ENCODE peak calls at places on chromosomes 11 and 22, in seven cellular contexts. One of them, this sample, is unnamed.
A peak's percentile ranks its signal among the peaks of the same experiment; 100 is the strongest.

GRCh38 chr11:48055292-48056132 is 75.2 kb downstream of the PTPRJ start:
- DNase-seq in dorsolateral prefrontal cortex: no peak
- DNase-seq in suprapubic skin: no peak
- DNase-seq in anterior cingulate cortex: no peak
- DNase-seq in fibroblast of the conjunctiva: no peak
- DNase-seq in activated CD4-positive, alpha-beta T cell treated with anti-CD3 and anti-CD28 coated beads, Interleukin-2, amount 50 U/mL, for 48 hours: peak; percentile 59
- DNase-seq in caudate nucleus: no peak
- DNase-seq in this sample: peak; percentile 87

GRCh38 chr11:110518809-110519514 is 89.2 kb downstream of the FDX1 start:
- DNase-seq in dorsolateral prefrontal cortex: no peak
- DNase-seq in suprapubic skin: no peak
- DNase-seq in anterior cingulate cortex: no peak
- DNase-seq in fibroblast of the conjunctiva: no peak
- DNase-seq in activated CD4-positive, alpha-beta T cell treated with anti-CD3 and anti-CD28 coated beads, Interleukin-2, amount 50 U/mL, for 48 hours: no peak
- DNase-seq in caudate nucleus: no peak
- DNase-seq in this sample: no peak

GRCh38 chr11:69644962-69645675 is 4.2 kb downstream of the CCND1 start:
- DNase-seq in dorsolateral prefrontal cortex: no peak
- DNase-seq in suprapubic skin: peak; percentile 62
- DNase-seq in anterior cingulate cortex: no peak
- DNase-seq in fibroblast of the conjunctiva: no peak
- DNase-seq in activated CD4-positive, alpha-beta T cell treated with anti-CD3 and anti-CD28 coated beads, Interleukin-2, amount 50 U/mL, for 48 hours: no peak
- DNase-seq in caudate nucleus: no peak
- DNase-seq in this sample: no peak

GRCh38 chr11:14617241-14618027 is 26.2 kb upstream of the PDE3B start:
- DNase-seq in dorsolateral prefrontal cortex: no peak
- DNase-seq in suprapubic skin: no peak
- DNase-seq in anterior cingulate cortex: no peak
- DNase-seq in fibroblast of the conjunctiva: no peak
- DNase-seq in activated CD4-positive, alpha-beta T cell treated with anti-CD3 and anti-CD28 coated beads, Interleukin-2, amount 50 U/mL, for 48 hours: no peak
- DNase-seq in caudate nucleus: no peak
- DNase-seq in this sample: peak; percentile 58

GRCh38 chr11:19511413-19512183 is 201.0 kb upstream of the NAV2 start:
- DNase-seq in dorsolateral prefrontal cortex: peak; percentile 70
- DNase-seq in suprapubic skin: no peak
- DNase-seq in anterior cingulate cortex: no peak
- DNase-seq in fibroblast of the conjunctiva: peak; percentile 20
- DNase-seq in activated CD4-positive, alpha-beta T cell treated with anti-CD3 and anti-CD28 coated beads, Interleukin-2, amount 50 U/mL, for 48 hours: no peak
- DNase-seq in caudate nucleus: peak; percentile 62
- DNase-seq in this sample: no peak

GRCh38 chr11:2890466-2891241 is 5.1 kb upstream of the CDKN1C start:
- DNase-seq in dorsolateral prefrontal cortex: no peak
- DNase-seq in suprapubic skin: no peak
- DNase-seq in anterior cingulate cortex: no peak
- DNase-seq in fibroblast of the conjunctiva: no peak
- DNase-seq in activated CD4-positive, alpha-beta T cell treated with anti-CD3 and anti-CD28 coated beads, Interleukin-2, amount 50 U/mL, for 48 hours: no peak
- DNase-seq in caudate nucleus: no peak
- DNase-seq in this sample: no peak

GRCh38 chr11:118939948-118940598 is 14.3 kb upstream of the BCL9L start:
- DNase-seq in dorsolateral prefrontal cortex: no peak
- DNase-seq in suprapubic skin: no peak
- DNase-seq in anterior cingulate cortex: no peak
- DNase-seq in fibroblast of the conjunctiva: no peak
- DNase-seq in activated CD4-positive, alpha-beta T cell treated with anti-CD3 and anti-CD28 coated beads, Interleukin-2, amount 50 U/mL, for 48 hours: peak; percentile 69
- DNase-seq in caudate nucleus: no peak
- DNase-seq in this sample: no peak

GRCh38 chr11:64947202-64947814 is 11.6 kb upstream of the GPHA2 start:
- DNase-seq in dorsolateral prefrontal cortex: no peak
- DNase-seq in suprapubic skin: no peak
- DNase-seq in anterior cingulate cortex: no peak
- DNase-seq in fibroblast of the conjunctiva: no peak
- DNase-seq in activated CD4-positive, alpha-beta T cell treated with anti-CD3 and anti-CD28 coated beads, Interleukin-2, amount 50 U/mL, for 48 hours: no peak
- DNase-seq in caudate nucleus: no peak
- DNase-seq in this sample: peak; percentile 25

GRCh38 chr22:24321999-24322398 is 51.4 kb downstream of the SPECC1L start:
- DNase-seq in dorsolateral prefrontal cortex: no peak
- DNase-seq in suprapubic skin: no peak
- DNase-seq in anterior cingulate cortex: no peak
- DNase-seq in fibroblast of the conjunctiva: no peak
- DNase-seq in activated CD4-positive, alpha-beta T cell treated with anti-CD3 and anti-CD28 coated beads, Interleukin-2, amount 50 U/mL, for 48 hours: no peak
- DNase-seq in caudate nucleus: no peak
- DNase-seq in this sample: no peak

GRCh38 chr22:46066691-46067090 is 83.6 kb upstream of the PPARA start:
- DNase-seq in dorsolateral prefrontal cortex: peak; percentile 47
- DNase-seq in suprapubic skin: peak; percentile 55
- DNase-seq in anterior cingulate cortex: no peak
- DNase-seq in fibroblast of the conjunctiva: no peak
- DNase-seq in activated CD4-positive, alpha-beta T cell treated with anti-CD3 and anti-CD28 coated beads, Interleukin-2, amount 50 U/mL, for 48 hours: no peak
- DNase-seq in caudate nucleus: no peak
- DNase-seq in this sample: peak; percentile 40

GRCh38 chr11:80379620-80380278 is 938.9 kb upstream of the TENM4 start:
- DNase-seq in dorsolateral prefrontal cortex: no peak
- DNase-seq in suprapubic skin: no peak
- DNase-seq in anterior cingulate cortex: no peak
- DNase-seq in fibroblast of the conjunctiva: no peak
- DNase-seq in activated CD4-positive, alpha-beta T cell treated with anti-CD3 and anti-CD28 coated beads, Interleukin-2, amount 50 U/mL, for 48 hours: no peak
- DNase-seq in caudate nucleus: no peak
- DNase-seq in this sample: no peak

GRCh38 chr22:38261478-38261803 is 11.4 kb downstream of the TMEM184B start:
- DNase-seq in dorsolateral prefrontal cortex: no peak
- DNase-seq in suprapubic skin: no peak
- DNase-seq in anterior cingulate cortex: no peak
- DNase-seq in fibroblast of the conjunctiva: no peak
- DNase-seq in activated CD4-positive, alpha-beta T cell treated with anti-CD3 and anti-CD28 coated beads, Interleukin-2, amount 50 U/mL, for 48 hours: no peak
- DNase-seq in caudate nucleus: no peak
- DNase-seq in this sample: no peak

GRCh38 chr11:69825037-69825834 is 6.0 kb upstream of the FGF3 start:
- DNase-seq in dorsolateral prefrontal cortex: peak; percentile 15
- DNase-seq in suprapubic skin: no peak
- DNase-seq in anterior cingulate cortex: no peak
- DNase-seq in fibroblast of the conjunctiva: no peak
- DNase-seq in activated CD4-positive, alpha-beta T cell treated with anti-CD3 and anti-CD28 coated beads, Interleukin-2, amount 50 U/mL, for 48 hours: no peak
- DNase-seq in caudate nucleus: no peak
- DNase-seq in this sample: no peak

GRCh38 chr11:10395196-10395897 is 59.7 kb upstream of the AMPD3 start:
- DNase-seq in dorsolateral prefrontal cortex: no peak
- DNase-seq in suprapubic skin: no peak
- DNase-seq in anterior cingulate cortex: no peak
- DNase-seq in fibroblast of the conjunctiva: no peak
- DNase-seq in activated CD4-positive, alpha-beta T cell treated with anti-CD3 and anti-CD28 coated beads, Interleukin-2, amount 50 U/mL, for 48 hours: no peak
- DNase-seq in caudate nucleus: no peak
- DNase-seq in this sample: no peak

GRCh38 chr11:6251120-6251733 is 8.4 kb upstream of the CCKBR start:
- DNase-seq in dorsolateral prefrontal cortex: no peak
- DNase-seq in suprapubic skin: no peak
- DNase-seq in anterior cingulate cortex: no peak
- DNase-seq in fibroblast of the conjunctiva: peak; percentile 30
- DNase-seq in activated CD4-positive, alpha-beta T cell treated with anti-CD3 and anti-CD28 coated beads, Interleukin-2, amount 50 U/mL, for 48 hours: peak; percentile 66
- DNase-seq in caudate nucleus: peak; percentile 20
- DNase-seq in this sample: peak; percentile 74

GRCh38 chr11:9906043-9906791 is 242.3 kb downstream of the SWAP70 start:
- DNase-seq in dorsolateral prefrontal cortex: no peak
- DNase-seq in suprapubic skin: no peak
- DNase-seq in anterior cingulate cortex: no peak
- DNase-seq in fibroblast of the conjunctiva: peak; percentile 93
- DNase-seq in activated CD4-positive, alpha-beta T cell treated with anti-CD3 and anti-CD28 coated beads, Interleukin-2, amount 50 U/mL, for 48 hours: no peak
- DNase-seq in caudate nucleus: no peak
- DNase-seq in this sample: peak; percentile 94

GRCh38 chr11:32115406-32115805 is 24.5 kb downstream of the RCN1 start:
- DNase-seq in dorsolateral prefrontal cortex: no peak
- DNase-seq in suprapubic skin: no peak
- DNase-seq in anterior cingulate cortex: no peak
- DNase-seq in fibroblast of the conjunctiva: no peak
- DNase-seq in activated CD4-positive, alpha-beta T cell treated with anti-CD3 and anti-CD28 coated beads, Interleukin-2, amount 50 U/mL, for 48 hours: no peak
- DNase-seq in caudate nucleus: no peak
- DNase-seq in this sample: peak; percentile 24

GRCh38 chr11:116910378-116910777 is 73.0 kb upstream of the APOA1 start:
- DNase-seq in dorsolateral prefrontal cortex: no peak
- DNase-seq in suprapubic skin: no peak
- DNase-seq in anterior cingulate cortex: no peak
- DNase-seq in fibroblast of the conjunctiva: no peak
- DNase-seq in activated CD4-positive, alpha-beta T cell treated with anti-CD3 and anti-CD28 coated beads, Interleukin-2, amount 50 U/mL, for 48 hours: no peak
- DNase-seq in caudate nucleus: no peak
- DNase-seq in this sample: no peak

GRCh38 chr11:127524618-127525017 is 524.0 kb upstream of the KIRREL3 start:
- DNase-seq in dorsolateral prefrontal cortex: no peak
- DNase-seq in suprapubic skin: no peak
- DNase-seq in anterior cingulate cortex: no peak
- DNase-seq in fibroblast of the conjunctiva: no peak
- DNase-seq in activated CD4-positive, alpha-beta T cell treated with anti-CD3 and anti-CD28 coated beads, Interleukin-2, amount 50 U/mL, for 48 hours: no peak
- DNase-seq in caudate nucleus: no peak
- DNase-seq in this sample: no peak

GRCh38 chr11:109511598-109511997 is 89.6 kb downstream of the C11orf87 start:
- DNase-seq in dorsolateral prefrontal cortex: no peak
- DNase-seq in suprapubic skin: no peak
- DNase-seq in anterior cingulate cortex: no peak
- DNase-seq in fibroblast of the conjunctiva: no peak
- DNase-seq in activated CD4-positive, alpha-beta T cell treated with anti-CD3 and anti-CD28 coated beads, Interleukin-2, amount 50 U/mL, for 48 hours: no peak
- DNase-seq in caudate nucleus: no peak
- DNase-seq in this sample: no peak

GRCh38 chr11:120385110-120385509 is 48.9 kb downstream of the ARHGEF12 start:
- DNase-seq in dorsolateral prefrontal cortex: no peak
- DNase-seq in suprapubic skin: no peak
- DNase-seq in anterior cingulate cortex: no peak
- DNase-seq in fibroblast of the conjunctiva: no peak
- DNase-seq in activated CD4-positive, alpha-beta T cell treated with anti-CD3 and anti-CD28 coated beads, Interleukin-2, amount 50 U/mL, for 48 hours: no peak
- DNase-seq in caudate nucleus: no peak
- DNase-seq in this sample: peak; percentile 6

GRCh38 chr22:45450931-45451651 is 37.6 kb downstream of the RIBC2 start:
- DNase-seq in dorsolateral prefrontal cortex: no peak
- DNase-seq in suprapubic skin: no peak
- DNase-seq in anterior cingulate cortex: no peak
- DNase-seq in fibroblast of the conjunctiva: peak; percentile 88
- DNase-seq in activated CD4-positive, alpha-beta T cell treated with anti-CD3 and anti-CD28 coated beads, Interleukin-2, amount 50 U/mL, for 48 hours: no peak
- DNase-seq in caudate nucleus: no peak
- DNase-seq in this sample: no peak

GRCh38 chr11:69388661-69389060 is 92.8 kb upstream of the LINC01488 start:
- DNase-seq in dorsolateral prefrontal cortex: no peak
- DNase-seq in suprapubic skin: no peak
- DNase-seq in anterior cingulate cortex: no peak
- DNase-seq in fibroblast of the conjunctiva: no peak
- DNase-seq in activated CD4-positive, alpha-beta T cell treated with anti-CD3 and anti-CD28 coated beads, Interleukin-2, amount 50 U/mL, for 48 hours: no peak
- DNase-seq in caudate nucleus: no peak
- DNase-seq in this sample: no peak

GRCh38 chr11:117171648-117172051 is 6.9 kb upstream of the SIDT2 start:
- DNase-seq in dorsolateral prefrontal cortex: no peak
- DNase-seq in suprapubic skin: no peak
- DNase-seq in anterior cingulate cortex: no peak
- DNase-seq in fibroblast of the conjunctiva: no peak
- DNase-seq in activated CD4-positive, alpha-beta T cell treated with anti-CD3 and anti-CD28 coated beads, Interleukin-2, amount 50 U/mL, for 48 hours: no peak
- DNase-seq in caudate nucleus: no peak
- DNase-seq in this sample: no peak

GRCh38 chr11:30635401-30635989 is 49.3 kb upstream of the MPPED2 start:
- DNase-seq in dorsolateral prefrontal cortex: peak; percentile 79
- DNase-seq in suprapubic skin: no peak
- DNase-seq in anterior cingulate cortex: peak; percentile 0
- DNase-seq in fibroblast of the conjunctiva: no peak
- DNase-seq in activated CD4-positive, alpha-beta T cell treated with anti-CD3 and anti-CD28 coated beads, Interleukin-2, amount 50 U/mL, for 48 hours: no peak
- DNase-seq in caudate nucleus: peak; percentile 81
- DNase-seq in this sample: peak; percentile 42

GRCh38 chr11:68583047-68583446 is 101.3 kb upstream of the GAL start:
- DNase-seq in dorsolateral prefrontal cortex: no peak
- DNase-seq in suprapubic skin: no peak
- DNase-seq in anterior cingulate cortex: no peak
- DNase-seq in fibroblast of the conjunctiva: peak; percentile 14
- DNase-seq in activated CD4-positive, alpha-beta T cell treated with anti-CD3 and anti-CD28 coated beads, Interleukin-2, amount 50 U/mL, for 48 hours: no peak
- DNase-seq in caudate nucleus: no peak
- DNase-seq in this sample: no peak

GRCh38 chr11:57321996-57322880 is 2.5 kb downstream of the TNKS1BP1 start:
- DNase-seq in dorsolateral prefrontal cortex: no peak
- DNase-seq in suprapubic skin: peak; percentile 97
- DNase-seq in anterior cingulate cortex: peak; percentile 32
- DNase-seq in fibroblast of the conjunctiva: peak; percentile 97
- DNase-seq in activated CD4-positive, alpha-beta T cell treated with anti-CD3 and anti-CD28 coated beads, Interleukin-2, amount 50 U/mL, for 48 hours: no peak
- DNase-seq in caudate nucleus: peak; percentile 41
- DNase-seq in this sample: peak; percentile 66

GRCh38 chr11:126317681-126318641 is 14.1 kb downstream of the DCPS start:
- DNase-seq in dorsolateral prefrontal cortex: no peak
- DNase-seq in suprapubic skin: peak; percentile 88
- DNase-seq in anterior cingulate cortex: no peak
- DNase-seq in fibroblast of the conjunctiva: peak; percentile 90
- DNase-seq in activated CD4-positive, alpha-beta T cell treated with anti-CD3 and anti-CD28 coated beads, Interleukin-2, amount 50 U/mL, for 48 hours: peak; percentile 21
- DNase-seq in caudate nucleus: no peak
- DNase-seq in this sample: no peak

GRCh38 chr22:50604623-50605348 is 4.2 kb downstream of the MAPK8IP2 start:
- DNase-seq in dorsolateral prefrontal cortex: no peak
- DNase-seq in suprapubic skin: no peak
- DNase-seq in anterior cingulate cortex: no peak
- DNase-seq in fibroblast of the conjunctiva: no peak
- DNase-seq in activated CD4-positive, alpha-beta T cell treated with anti-CD3 and anti-CD28 coated beads, Interleukin-2, amount 50 U/mL, for 48 hours: no peak
- DNase-seq in caudate nucleus: no peak
- DNase-seq in this sample: no peak

GRCh38 chr11:5809122-5809519 is 397 bp downstream of the OR52N2 start:
- DNase-seq in dorsolateral prefrontal cortex: no peak
- DNase-seq in suprapubic skin: no peak
- DNase-seq in anterior cingulate cortex: no peak
- DNase-seq in fibroblast of the conjunctiva: no peak
- DNase-seq in activated CD4-positive, alpha-beta T cell treated with anti-CD3 and anti-CD28 coated beads, Interleukin-2, amount 50 U/mL, for 48 hours: peak; percentile 3
- DNase-seq in caudate nucleus: no peak
- DNase-seq in this sample: no peak

GRCh38 chr11:1369371-1370005 is 20.2 kb upstream of the BRSK2 start:
- DNase-seq in dorsolateral prefrontal cortex: no peak
- DNase-seq in suprapubic skin: no peak
- DNase-seq in anterior cingulate cortex: no peak
- DNase-seq in fibroblast of the conjunctiva: no peak
- DNase-seq in activated CD4-positive, alpha-beta T cell treated with anti-CD3 and anti-CD28 coated beads, Interleukin-2, amount 50 U/mL, for 48 hours: no peak
- DNase-seq in caudate nucleus: no peak
- DNase-seq in this sample: no peak

GRCh38 chr11:47359586-47359985 is 7.1 kb upstream of the MYBPC3 start:
- DNase-seq in dorsolateral prefrontal cortex: no peak
- DNase-seq in suprapubic skin: no peak
- DNase-seq in anterior cingulate cortex: no peak
- DNase-seq in fibroblast of the conjunctiva: no peak
- DNase-seq in activated CD4-positive, alpha-beta T cell treated with anti-CD3 and anti-CD28 coated beads, Interleukin-2, amount 50 U/mL, for 48 hours: no peak
- DNase-seq in caudate nucleus: no peak
- DNase-seq in this sample: no peak

GRCh38 chr11:57982763-57983162 is 40.9 kb upstream of the OR9Q1 start:
- DNase-seq in dorsolateral prefrontal cortex: no peak
- DNase-seq in suprapubic skin: no peak
- DNase-seq in anterior cingulate cortex: no peak
- DNase-seq in fibroblast of the conjunctiva: no peak
- DNase-seq in activated CD4-positive, alpha-beta T cell treated with anti-CD3 and anti-CD28 coated beads, Interleukin-2, amount 50 U/mL, for 48 hours: no peak
- DNase-seq in caudate nucleus: no peak
- DNase-seq in this sample: no peak

GRCh38 chr11:3036419-3036818 is 20.8 kb downstream of the CARS1 start:
- DNase-seq in dorsolateral prefrontal cortex: no peak
- DNase-seq in suprapubic skin: no peak
- DNase-seq in anterior cingulate cortex: no peak
- DNase-seq in fibroblast of the conjunctiva: no peak
- DNase-seq in activated CD4-positive, alpha-beta T cell treated with anti-CD3 and anti-CD28 coated beads, Interleukin-2, amount 50 U/mL, for 48 hours: no peak
- DNase-seq in caudate nucleus: no peak
- DNase-seq in this sample: no peak